ENCODE peak calls at places on chromosomes 3 and 15, in five cellular contexts. S is Peyer's patch, L is fibroblast of lung, Y is breast epithelium, H is upper lobe of right lung. J is an unnamed sample.
A peak's percentile ranks its signal among the peaks of the same experiment; 100 is the strongest.

GRCh38 chr3:10010546-10011465 is 15.4 kb upstream of the FANCD2 start:
- DNase-seq in S (peak; percentile 92), L (peak; percentile 86), Y (peak; percentile 95), H (peak; percentile 99), J (peak; percentile 99)

GRCh38 chr15:38040615-38041014 is 106.2 kb downstream of the TMCO5A start:
- DNase-seq in S (no peak), L (no peak), Y (no peak), H (no peak), J (no peak)

GRCh38 chr15:91135201-91136130 is 35.4 kb downstream of the SV2B start:
- DNase-seq in S (no peak), L (no peak), Y (no peak), H (no peak), J (no peak)

GRCh38 chr3:53633197-53633787 is 138.9 kb downstream of the CACNA1D start:
- DNase-seq in S (no peak), L (no peak), Y (no peak), H (no peak), J (no peak)

GRCh38 chr3:17023006-17023664 is 138.4 kb downstream of the PLCL2 start:
- DNase-seq in S (no peak), L (peak; percentile 26), Y (no peak), H (no peak), J (no peak)

GRCh38 chr3:45959201-45959600 is 15.9 kb downstream of the CXCR6 start:
- DNase-seq in S (no peak), L (no peak), Y (no peak), H (no peak), J (no peak)

GRCh38 chr3:140922634-140923033 is 19.0 kb upstream of the SLC25A36 start:
- DNase-seq in S (no peak), L (no peak), Y (no peak), H (no peak), J (no peak)

GRCh38 chr3:119418091-119418512 is 45.3 kb downstream of the TMEM39A start:
- DNase-seq in S (no peak), L (no peak), Y (no peak), H (no peak), J (no peak)

GRCh38 chr15:98881526-98882517 is 125.8 kb downstream of the PGPEP1L start:
- DNase-seq in S (no peak), L (peak; percentile 64), Y (no peak), H (no peak), J (no peak)

GRCh38 chr3:138412821-138413531 is 21.4 kb upstream of the ESYT3 start:
- DNase-seq in S (no peak), L (peak; percentile 42), Y (no peak), H (no peak), J (no peak)

DNA sequence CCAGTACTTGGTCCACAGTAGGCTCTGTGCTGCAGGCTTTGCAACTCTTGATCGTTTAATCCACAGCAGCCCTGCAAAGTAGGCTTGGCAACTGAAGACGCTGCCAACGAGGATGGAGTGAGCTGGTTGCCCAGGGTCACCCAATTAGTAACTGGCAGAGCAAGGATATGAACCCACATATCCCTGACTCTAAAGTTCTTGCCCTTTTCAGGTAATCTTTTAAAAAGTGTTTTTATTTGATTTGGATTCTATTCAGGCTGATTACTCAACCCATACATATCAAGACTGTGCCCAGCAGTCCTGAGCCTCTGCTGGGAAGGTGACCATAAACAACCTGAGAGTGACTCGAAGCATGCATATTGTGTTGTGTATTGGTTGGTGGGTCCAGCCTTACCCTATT is 50.3 kb downstream of the PSMD6 start:
- DNase-seq in S (no peak), L (no peak), Y (no peak), H (no peak), J (no peak)
- H3K4me1 ChIP-seq in S (peaks cover 24% of the 10 kb centered on the region), L (peaks cover 43% of the 10 kb centered on the region), Y (peaks cover 32% of the 10 kb centered on the region), H (peaks cover 80% of the 10 kb centered on the region), J (peaks cover 100% of the 10 kb centered on the region)

GRCh38 chr3:72889310-72890165 is 1.7 kb downstream of the GXYLT2 start:
- DNase-seq in S (no peak), L (no peak), Y (no peak), H (no peak), J (no peak)
- H3K4me3 ChIP-seq in S (no peak overlapping the region), L (peak overlapping the region; percentile 86), Y (peak overlapping the region; percentile 62), H (peak overlapping the region; percentile 41), J (peak overlapping the region; percentile 49)

GRCh38 chr3:177382944-177383343 is 185.7 kb upstream of the TBL1XR1 start:
- DNase-seq in S (no peak), L (no peak), Y (no peak), H (no peak), J (no peak)

GRCh38 chr3:177381070-177381469 is 183.8 kb upstream of the TBL1XR1 start:
- DNase-seq in S (no peak), L (no peak), Y (no peak), H (no peak), J (no peak)

GRCh38 chr3:177378168-177378567 is 180.9 kb upstream of the TBL1XR1 start:
- DNase-seq in S (no peak), L (no peak), Y (no peak), H (no peak), J (no peak)

GRCh38 chr3:177377166-177377565 is 179.9 kb upstream of the TBL1XR1 start:
- DNase-seq in S (no peak), L (no peak), Y (peak; percentile 74), H (peak; percentile 69), J (peak; percentile 62)

GRCh38 chr3:177379045-177379444 is 181.8 kb upstream of the TBL1XR1 start:
- DNase-seq in S (no peak), L (no peak), Y (no peak), H (no peak), J (no peak)
- TF ChIP-seq CTCF in S (peak; percentile 9), L (no peak), Y (no peak), H (no peak), J (no peak)

GRCh38 chr3:197253243-197253947 is 45.0 kb downstream of the DLG1 start:
- DNase-seq in S (no peak), L (no peak), Y (no peak), H (no peak), J (no peak)

GRCh38 chr3:197257711-197258110 is 40.7 kb downstream of the DLG1 start:
- DNase-seq in S (no peak), L (no peak), Y (no peak), H (no peak), J (no peak)

GRCh38 chr3:197256836-197257444 is 41.5 kb downstream of the DLG1 start:
- DNase-seq in S (no peak), L (peak; percentile 49), Y (no peak), H (no peak), J (no peak)

GRCh38 chr3:197258168-197258755 is 40.1 kb downstream of the DLG1 start:
- DNase-seq in S (no peak), L (peak; percentile 29), Y (no peak), H (no peak), J (no peak)

DNA sequence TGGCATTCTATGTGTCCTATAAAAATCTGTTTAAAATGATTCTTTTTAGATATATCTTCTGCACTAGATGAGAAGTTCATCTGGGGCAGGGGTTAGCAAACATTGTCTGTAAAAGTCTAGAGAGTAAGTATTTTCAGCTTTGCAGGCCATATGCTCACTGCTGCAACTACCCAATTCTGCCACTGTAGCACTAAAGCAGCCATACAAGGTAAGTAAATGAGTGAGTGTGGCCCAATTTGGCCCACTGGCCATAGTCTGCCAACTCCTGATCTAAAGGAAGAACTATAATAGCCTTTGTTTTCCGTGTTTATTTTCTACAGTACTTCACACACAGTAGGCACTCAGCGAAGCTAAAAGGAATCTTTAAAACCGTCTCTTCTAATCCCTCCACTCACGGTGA is 42.3 kb downstream of the DLG1 start:
- DNase-seq in S (no peak), L (no peak), Y (no peak), H (no peak), J (no peak)
- H3K4me1 ChIP-seq in S (no peaks in the 10 kb centered on the region), L (no peaks in the 10 kb centered on the region), Y (no peaks in the 10 kb centered on the region), H (no peaks in the 10 kb centered on the region), J (peaks cover 10% of the 10 kb centered on the region)

GRCh38 chr3:128648402-128648801 is 2.2 kb downstream of the RPN1 start:
- DNase-seq in S (no peak), L (no peak), Y (no peak), H (no peak), J (no peak)
- H3K4me3 ChIP-seq in S (peak overlapping the region; percentile 26), L (peak overlapping the region; percentile 91), Y (peak overlapping the region; percentile 100), H (peak overlapping the region; percentile 100), J (peak overlapping the region; percentile 95)

GRCh38 chr3:2456788-2457187 is 358.1 kb downstream of the CNTN4 start:
- DNase-seq in S (no peak), L (no peak), Y (no peak), H (no peak), J (no peak)
- TF ChIP-seq CTCF in S (no peak), L (no peak), Y (no peak), H (no peak), J (no peak)